ENCODE peak calls at places on chromosomes 13 and 19, in eight cellular contexts. A is breast epithelium; U is GM12878; C is pancreas; L is A549; N is heart left ventricle; J is colonic mucosa; S is CD8-positive, alpha-beta T cell. V is an unnamed sample.
A peak's percentile ranks its signal among the peaks of the same experiment; 100 is the strongest.

GRCh38 chr13:95176611-95177259 is 124.5 kb downstream of the ABCC4 start:
- DNase-seq in A (no peak), U (no peak), C (no peak), L (no peak), N (no peak), J (no peak), S (no peak), V (no peak)

GRCh38 chr13:97715763-97716162 is 237.7 kb upstream of the IPO5 start:
- DNase-seq in A (no peak), U (no peak), C (no peak), L (no peak), N (no peak), J (no peak), S (no peak), V (no peak)

GRCh38 chr13:113009743-113010509 is 40.9 kb downstream of the MCF2L start:
- DNase-seq in A (no peak), U (no peak), C (no peak), L (no peak), N (peak; percentile 48), J (no peak), S (no peak), V (no peak)

GRCh38 chr19:54803410-54803809 is at the start of gene KIR2DL4:
- DNase-seq in A (no peak), U (no peak), C (no peak), L (no peak), N (no peak), J (no peak), S (no peak), V (no peak)

GRCh38 chr19:6221878-6222746 is 57.7 kb downstream of the MLLT1 start:
- DNase-seq in A (no peak), U (no peak), C (peak; percentile 67), L (no peak), N (peak; percentile 6), J (no peak), S (no peak), V (no peak)

GRCh38 chr19:46841458-46842083 is 9.1 kb downstream of the AP2S1 start:
- DNase-seq in A (no peak), U (no peak), C (no peak), L (no peak), N (peak; percentile 82), J (no peak), S (no peak), V (no peak)

GRCh38 chr13:41289463-41289881 is 21.6 kb upstream of the NAA16 start:
- DNase-seq in A (no peak), U (no peak), C (no peak), L (no peak), N (no peak), J (no peak), S (no peak), V (no peak)

GRCh38 chr13:103194871-103195270 is 128.7 kb upstream of the SLC10A2 start:
- DNase-seq in A (no peak), U (no peak), C (no peak), L (no peak), N (no peak), J (no peak), S (no peak), V (no peak)

GRCh38 chr13:51781246-51782022 is 22.5 kb downstream of the DHRS12 start:
- DNase-seq in A (no peak), U (no peak), C (peak; percentile 78), L (no peak), N (no peak), J (no peak), S (no peak), V (no peak)

DNA sequence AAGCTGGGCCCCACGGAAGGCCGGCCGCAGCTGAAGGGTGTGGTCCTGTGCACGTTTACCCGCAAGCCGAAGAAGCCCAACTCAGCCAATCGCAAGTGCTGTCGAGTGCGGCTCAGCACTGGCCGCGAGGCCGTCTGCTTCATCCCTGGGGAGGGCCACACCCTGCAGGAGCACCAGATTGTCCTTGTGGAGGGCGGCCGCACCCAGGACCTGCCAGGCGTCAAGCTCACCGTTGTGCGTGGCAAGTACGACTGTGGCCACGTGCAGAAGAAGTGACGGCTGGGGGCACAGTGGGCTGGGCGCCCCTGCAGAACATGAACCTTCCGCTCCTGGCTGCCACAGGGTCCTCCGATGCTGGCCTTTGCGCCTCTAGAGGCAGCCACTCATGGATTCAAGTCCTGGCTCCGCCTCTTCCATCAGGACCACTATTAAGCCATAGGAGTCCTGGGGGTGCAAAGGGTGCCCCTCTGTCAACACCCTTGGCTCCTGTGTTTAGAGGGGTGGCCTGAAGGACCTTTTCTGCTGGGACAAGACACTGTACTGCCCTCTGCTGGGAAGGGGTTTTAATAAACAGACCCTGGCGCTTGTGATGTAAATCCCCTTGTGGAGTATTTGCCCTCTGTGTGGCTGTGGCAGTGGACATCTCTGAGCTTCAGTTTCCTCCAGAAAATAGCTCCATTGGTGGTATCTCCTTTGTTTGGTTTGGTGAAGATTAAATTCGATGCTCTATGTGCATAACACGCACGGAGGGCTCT is 1.9 kb downstream of the MRPS12 start:
- DNase-seq in A (no peak), U (no peak), C (peak; percentile 81), L (peak; percentile 89), N (no peak), J (no peak), S (no peak), V (no peak)
- H3K27ac ChIP-seq in A (no peak overlapping the region), U (no peak overlapping the region), C (no peak overlapping the region), L (no peak overlapping the region), N (no peak overlapping the region), J (no peak overlapping the region), S (no peak overlapping the region), V (no peak overlapping the region)

GRCh38 chr19:17404015-17404414 is 1.4 kb downstream of the BST2 start:
- DNase-seq in A (no peak), U (no peak), C (no peak), L (no peak), N (no peak), J (no peak), S (no peak), V (no peak)
- H3K4me1 ChIP-seq in A (no peaks in the 10 kb centered on the region), U (peaks cover 6% of the 10 kb centered on the region), C (no peaks in the 10 kb centered on the region), L (no peaks in the 10 kb centered on the region), N (peaks cover 37% of the 10 kb centered on the region), J (peaks cover 3% of the 10 kb centered on the region), S (peaks cover 28% of the 10 kb centered on the region), V (peaks cover 56% of the 10 kb centered on the region)

DNA sequence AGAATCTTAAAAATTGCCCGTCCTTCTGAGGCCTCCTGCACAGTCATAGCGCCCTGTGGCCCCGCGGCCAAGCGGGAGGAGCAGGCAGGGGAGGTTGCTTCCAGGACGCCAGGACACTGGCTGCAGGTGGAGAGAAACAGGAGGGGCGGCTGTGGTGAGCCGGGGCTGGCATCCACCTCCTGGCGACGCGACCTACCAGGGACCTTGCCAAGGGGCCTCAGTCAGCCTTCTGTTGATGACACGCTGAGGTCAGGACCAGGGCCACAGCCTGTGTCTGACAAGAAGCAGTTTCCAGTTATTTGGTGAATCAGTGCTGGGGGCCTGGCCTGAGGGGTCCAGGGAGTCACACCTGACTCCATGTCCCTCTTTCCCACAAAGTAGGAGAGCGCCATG is 13.3 kb upstream of the MKNK2 start:
- DNase-seq in A (no peak), U (no peak), C (no peak), L (no peak), N (no peak), J (no peak), S (no peak), V (no peak)
- H3K27ac ChIP-seq in A (peak overlapping the region; percentile 83), U (no peak overlapping the region), C (no peak overlapping the region), L (peak overlapping the region; percentile 31), N (peak overlapping the region; percentile 87), J (peak overlapping the region; percentile 67), S (no peak overlapping the region), V (peak overlapping the region; percentile 80)

GRCh38 chr19:3368441-3368795 is 2.0 kb downstream of the NFIC start:
- DNase-seq in A (no peak), U (no peak), C (no peak), L (no peak), N (no peak), J (no peak), S (no peak), V (no peak)

GRCh38 chr19:3367572-3368440 is 1.4 kb downstream of the NFIC start:
- DNase-seq in A (no peak), U (no peak), C (peak; percentile 81), L (no peak), N (no peak), J (peak; percentile 53), S (no peak), V (no peak)

GRCh38 chr19:3369337-3370213 is 3.2 kb downstream of the NFIC start:
- DNase-seq in A (no peak), U (no peak), C (peak; percentile 82), L (no peak), N (peak; percentile 66), J (peak; percentile 47), S (no peak), V (no peak)

GRCh38 chr19:3370214-3370720 is 3.9 kb downstream of the NFIC start:
- DNase-seq in A (no peak), U (no peak), C (no peak), L (no peak), N (no peak), J (no peak), S (no peak), V (no peak)

DNA sequence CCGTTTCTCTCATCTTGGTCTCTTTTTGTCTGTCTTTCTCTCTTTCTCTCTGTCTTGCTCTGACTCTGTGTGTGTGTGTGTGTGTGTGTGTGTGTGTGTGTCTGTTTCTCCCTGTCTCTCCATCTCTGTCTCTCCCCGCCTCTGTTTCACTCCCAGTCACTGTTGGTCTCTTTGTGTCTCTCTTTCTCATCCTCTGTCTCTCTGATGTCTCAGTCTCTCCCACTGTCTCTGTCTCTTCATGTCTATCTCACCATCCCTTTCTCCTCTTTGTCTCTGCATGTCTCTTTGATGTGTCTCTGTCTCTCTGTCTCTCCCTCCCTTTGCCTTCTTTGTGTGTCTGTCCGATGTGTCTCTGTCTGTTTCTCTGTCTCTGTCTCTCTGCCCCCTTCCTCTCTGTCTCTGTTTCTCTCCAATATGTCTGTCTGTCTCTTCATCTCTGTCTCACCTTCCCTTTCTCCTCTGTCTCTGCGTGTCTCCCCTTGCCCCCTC is 2.5 kb downstream of the NFIC start:
- DNase-seq in A (no peak), U (no peak), C (no peak), L (no peak), N (no peak), J (no peak), S (no peak), V (no peak)
- H3K4me1 ChIP-seq in A (peaks cover 4% of the 10 kb centered on the region), U (peaks cover 34% of the 10 kb centered on the region), C (peaks cover 9% of the 10 kb centered on the region), L (peaks cover 42% of the 10 kb centered on the region), N (peaks cover 76% of the 10 kb centered on the region), J (no peaks in the 10 kb centered on the region), S (peaks cover 23% of the 10 kb centered on the region), V (peaks cover 32% of the 10 kb centered on the region)

GRCh38 chr19:33063356-33064116 is 1.2 kb downstream of the RHPN2 start:
- DNase-seq in A (no peak), U (no peak), C (no peak), L (no peak), N (peak; percentile 24), J (peak; percentile 86), S (no peak), V (no peak)
- H3K27ac ChIP-seq in A (peak overlapping the region; percentile 82), U (no peak overlapping the region), C (peak overlapping the region; percentile 71), L (peak overlapping the region; percentile 93), N (no peak overlapping the region), J (peak overlapping the region; percentile 75), S (no peak overlapping the region), V (no peak overlapping the region)

GRCh38 chr13:45296259-45296658 is 44.7 kb downstream of the TPT1 start:
- DNase-seq in A (no peak), U (no peak), C (no peak), L (no peak), N (no peak), J (no peak), S (no peak), V (no peak)
- H3K4me1 ChIP-seq in A (no peaks in the 10 kb centered on the region), U (no peaks in the 10 kb centered on the region), C (no peaks in the 10 kb centered on the region), L (no peaks in the 10 kb centered on the region), N (peaks cover 3% of the 10 kb centered on the region), J (no peaks in the 10 kb centered on the region), S (peaks cover 29% of the 10 kb centered on the region), V (no peaks in the 10 kb centered on the region)

V was measured in esophagus squamous epithelium.